ENCODE peak calls at places on chromosomes 16 and 17, in seven cellular contexts. One of them, this sample, is unnamed.
A peak's percentile ranks its signal among the peaks of the same experiment; 100 is the strongest.

GRCh38 chr16:23333034-23333579 is 31.0 kb downstream of the SCNN1B start:
- DNase-seq in H9: no peak
- DNase-seq in neuronal stem cell: no peak
- DNase-seq in IMR-90: no peak
- DNase-seq in H1: no peak
- DNase-seq in mesenchymal stem cell: no peak
- DNase-seq in trophoblast cell: no peak
- DNase-seq in this sample: no peak

GRCh38 chr16:28210979-28211505 is 723 bp downstream of the XPO6 start:
- DNase-seq in neuronal stem cell: peak; percentile 11
- DNase-seq in IMR-90: peak; percentile 75
- DNase-seq in H1: peak; percentile 54
- DNase-seq in mesenchymal stem cell: peak; percentile 82
- DNase-seq in H9: no peak
- DNase-seq in trophoblast cell: peak; percentile 75
- DNase-seq in this sample: peak; percentile 59

GRCh38 chr16:31141489-31142108 is 6.1 kb upstream of the PRSS8 start:
- DNase-seq in H9: peak; percentile 54
- DNase-seq in IMR-90: peak; percentile 84
- DNase-seq in trophoblast cell: no peak
- DNase-seq in mesenchymal stem cell: peak; percentile 89
- DNase-seq in neuronal stem cell: no peak
- DNase-seq in H1: no peak
- DNase-seq in this sample: no peak

GRCh38 chr16:11225677-11226549 is 30.1 kb downstream of the SOCS1 start:
- DNase-seq in H1: no peak
- DNase-seq in H9: no peak
- DNase-seq in neuronal stem cell: no peak
- DNase-seq in trophoblast cell: no peak
- DNase-seq in IMR-90: no peak
- DNase-seq in mesenchymal stem cell: no peak
- DNase-seq in this sample: no peak

GRCh38 chr16:20610192-20610891 is 34.2 kb upstream of the ACSM2B start:
- DNase-seq in IMR-90: no peak
- DNase-seq in mesenchymal stem cell: no peak
- DNase-seq in H1: no peak
- DNase-seq in trophoblast cell: no peak
- DNase-seq in neuronal stem cell: no peak
- DNase-seq in H9: no peak
- DNase-seq in this sample: no peak

GRCh38 chr16:6926762-6927161 is 405.9 kb upstream of the RBFOX1 start:
- DNase-seq in H1: peak; percentile 46
- DNase-seq in mesenchymal stem cell: no peak
- DNase-seq in H9: peak; percentile 56
- DNase-seq in trophoblast cell: peak; percentile 66
- DNase-seq in IMR-90: no peak
- DNase-seq in neuronal stem cell: no peak
- DNase-seq in this sample: peak; percentile 90

GRCh38 chr17:2068589-2069051 is 13.7 kb downstream of the HIC1 start:
- DNase-seq in trophoblast cell: no peak
- DNase-seq in neuronal stem cell: no peak
- DNase-seq in mesenchymal stem cell: peak; percentile 80
- DNase-seq in H9: no peak
- DNase-seq in H1: no peak
- DNase-seq in IMR-90: peak; percentile 90
- DNase-seq in this sample: no peak

GRCh38 chr16:63324306-63324705 is 1288.1 kb upstream of the CDH8 start:
- DNase-seq in IMR-90: no peak
- DNase-seq in trophoblast cell: no peak
- DNase-seq in mesenchymal stem cell: no peak
- DNase-seq in H9: no peak
- DNase-seq in neuronal stem cell: no peak
- DNase-seq in H1: no peak
- DNase-seq in this sample: no peak

GRCh38 chr17:3963214-3964201 is 729 bp downstream of the ATP2A3 start:
- DNase-seq in IMR-90: no peak
- DNase-seq in mesenchymal stem cell: no peak
- DNase-seq in H9: no peak
- DNase-seq in H1: peak; percentile 71
- DNase-seq in neuronal stem cell: no peak
- DNase-seq in trophoblast cell: no peak
- DNase-seq in this sample: no peak

GRCh38 chr16:8756755-8757154 is 40.7 kb downstream of the TMEM186 start:
- DNase-seq in neuronal stem cell: no peak
- DNase-seq in H9: no peak
- DNase-seq in IMR-90: no peak
- DNase-seq in mesenchymal stem cell: no peak
- DNase-seq in trophoblast cell: peak; percentile 23
- DNase-seq in H1: no peak
- DNase-seq in this sample: no peak

GRCh38 chr17:69486779-69487637 is 72.5 kb downstream of the MAP2K6 start:
- DNase-seq in H1: no peak
- DNase-seq in mesenchymal stem cell: no peak
- DNase-seq in H9: no peak
- DNase-seq in IMR-90: no peak
- DNase-seq in neuronal stem cell: no peak
- DNase-seq in trophoblast cell: no peak
- DNase-seq in this sample: no peak

GRCh38 chr17:69489303-69489702 is 74.8 kb downstream of the MAP2K6 start:
- DNase-seq in neuronal stem cell: no peak
- DNase-seq in H1: no peak
- DNase-seq in IMR-90: no peak
- DNase-seq in H9: no peak
- DNase-seq in trophoblast cell: no peak
- DNase-seq in mesenchymal stem cell: no peak
- DNase-seq in this sample: no peak

GRCh38 chr17:69492410-69493071 is 78.0 kb downstream of the MAP2K6 start:
- DNase-seq in neuronal stem cell: no peak
- DNase-seq in mesenchymal stem cell: peak; percentile 78
- DNase-seq in H9: peak; percentile 88
- DNase-seq in trophoblast cell: peak; percentile 86
- DNase-seq in IMR-90: peak; percentile 88
- DNase-seq in H1: no peak
- DNase-seq in this sample: peak; percentile 95
- H3K4ac ChIP-seq in neuronal stem cell: no peak overlapping the region
- H3K4ac ChIP-seq in mesenchymal stem cell: no peak overlapping the region
- H3K4ac ChIP-seq in H9: no peak overlapping the region
- H3K4ac ChIP-seq in trophoblast cell: no peak overlapping the region
- H3K4ac ChIP-seq in IMR-90: no peak overlapping the region
- H3K4ac ChIP-seq in H1: no peak overlapping the region
- H3K4ac ChIP-seq in this sample: no peak overlapping the region

DNA sequence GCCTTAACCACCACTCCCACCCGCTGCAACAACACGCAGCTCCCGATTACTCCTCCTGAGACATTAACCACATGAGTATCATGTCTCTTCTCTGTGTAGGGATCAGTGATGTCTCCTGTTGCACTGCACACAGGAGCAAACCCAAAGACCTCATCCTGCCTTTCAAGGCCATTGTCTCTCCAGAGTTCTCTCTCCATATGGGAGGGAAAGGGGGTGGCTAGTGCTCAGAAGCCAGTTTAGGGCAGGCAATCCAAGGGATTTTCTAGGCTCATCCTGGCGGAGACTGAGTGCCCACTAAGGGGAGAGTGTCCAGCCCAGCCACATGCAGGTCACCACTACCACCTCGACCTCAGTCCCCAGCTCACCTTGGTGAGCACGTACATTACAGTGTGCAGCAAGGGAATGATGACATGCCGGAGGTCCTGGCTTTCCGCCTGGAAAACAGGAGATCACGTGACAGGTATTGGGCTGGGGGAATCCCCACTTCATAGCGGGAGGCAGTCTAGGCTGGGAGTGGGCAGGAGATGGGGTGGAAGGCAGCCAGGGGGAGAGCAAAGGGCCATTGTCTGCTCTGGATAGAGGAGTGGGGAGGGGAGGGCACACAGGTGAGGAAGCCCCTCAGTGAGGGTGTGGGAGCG is 29.9 kb downstream of the PIK3R6 start:
- DNase-seq in neuronal stem cell: no peak
- DNase-seq in H1: peak; percentile 44
- DNase-seq in mesenchymal stem cell: no peak
- DNase-seq in IMR-90: no peak
- DNase-seq in trophoblast cell: no peak
- DNase-seq in H9: no peak
- DNase-seq in this sample: no peak
- H3K4me2 ChIP-seq in neuronal stem cell: no peak overlapping the region
- H3K4me2 ChIP-seq in H1: peak overlapping the region; percentile 16
- H3K4me2 ChIP-seq in mesenchymal stem cell: no peak overlapping the region
- H3K4me2 ChIP-seq in IMR-90: no peak overlapping the region
- H3K4me2 ChIP-seq in trophoblast cell: no peak overlapping the region
- H3K4me2 ChIP-seq in H9: no peak overlapping the region
- H3K4me2 ChIP-seq in this sample: no peak overlapping the region

GRCh38 chr16:778909-779527 is 9.2 kb downstream of the RPUSD1 start:
- DNase-seq in trophoblast cell: no peak
- DNase-seq in neuronal stem cell: no peak
- DNase-seq in H9: no peak
- DNase-seq in IMR-90: no peak
- DNase-seq in mesenchymal stem cell: no peak
- DNase-seq in H1: no peak
- DNase-seq in this sample: no peak

GRCh38 chr16:778447-778846 is 9.7 kb downstream of the RPUSD1 start:
- DNase-seq in mesenchymal stem cell: no peak
- DNase-seq in trophoblast cell: no peak
- DNase-seq in IMR-90: no peak
- DNase-seq in H1: no peak
- DNase-seq in H9: no peak
- DNase-seq in neuronal stem cell: no peak
- DNase-seq in this sample: no peak

GRCh38 chr16:775236-775796 is 12.9 kb downstream of the RPUSD1 start:
- DNase-seq in mesenchymal stem cell: no peak
- DNase-seq in H1: no peak
- DNase-seq in trophoblast cell: no peak
- DNase-seq in IMR-90: no peak
- DNase-seq in neuronal stem cell: no peak
- DNase-seq in H9: no peak
- DNase-seq in this sample: no peak

GRCh38 chr16:777826-778225 is 10.4 kb downstream of the RPUSD1 start:
- DNase-seq in H9: no peak
- DNase-seq in trophoblast cell: peak; percentile 43
- DNase-seq in H1: no peak
- DNase-seq in IMR-90: peak; percentile 19
- DNase-seq in mesenchymal stem cell: peak; percentile 17
- DNase-seq in neuronal stem cell: no peak
- DNase-seq in this sample: peak; percentile 41

DNA sequence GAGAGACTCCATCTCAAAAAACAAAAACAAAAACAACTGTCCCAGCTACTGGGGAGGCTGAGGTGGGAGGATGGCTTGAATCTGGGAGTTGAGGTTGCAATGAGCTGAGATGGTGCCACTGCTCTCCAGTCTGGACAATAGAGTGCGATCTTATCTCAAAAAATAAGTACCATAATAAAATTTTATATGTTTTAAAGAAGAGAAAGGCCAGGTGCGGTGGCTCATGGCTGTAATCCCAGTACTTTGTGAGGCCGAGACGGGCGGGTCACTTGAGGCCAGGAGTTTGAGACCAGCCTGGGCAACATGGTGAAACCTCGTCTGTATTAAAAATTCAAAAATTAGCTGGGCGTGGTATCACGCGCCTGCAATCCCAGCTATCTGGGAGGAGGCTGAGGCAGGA is 11.4 kb downstream of the RPUSD1 start:
- DNase-seq in H9: no peak
- DNase-seq in trophoblast cell: no peak
- DNase-seq in IMR-90: no peak
- DNase-seq in H1: no peak
- DNase-seq in mesenchymal stem cell: no peak
- DNase-seq in neuronal stem cell: no peak
- DNase-seq in this sample: no peak
- H3K23ac ChIP-seq in H9: no peak overlapping the region
- H3K23ac ChIP-seq in trophoblast cell: no peak overlapping the region
- H3K23ac ChIP-seq in IMR-90: no peak overlapping the region
- H3K23ac ChIP-seq in H1: no peak overlapping the region
- H3K23ac ChIP-seq in mesenchymal stem cell: no peak overlapping the region
- H3K23ac ChIP-seq in neuronal stem cell: no peak overlapping the region
- H3K23ac ChIP-seq in this sample: no peak overlapping the region

GRCh38 chr16:87824016-87824990 is 45.0 kb downstream of the SLC7A5 start:
- DNase-seq in mesenchymal stem cell: no peak
- DNase-seq in neuronal stem cell: no peak
- DNase-seq in H9: no peak
- DNase-seq in IMR-90: no peak
- DNase-seq in trophoblast cell: no peak
- DNase-seq in H1: no peak
- DNase-seq in this sample: no peak
- H3K4ac ChIP-seq in mesenchymal stem cell: no peak overlapping the region
- H3K4ac ChIP-seq in neuronal stem cell: no peak overlapping the region
- H3K4ac ChIP-seq in H9: no peak overlapping the region
- H3K4ac ChIP-seq in IMR-90: no peak overlapping the region
- H3K4ac ChIP-seq in trophoblast cell: no peak overlapping the region
- H3K4ac ChIP-seq in H1: no peak overlapping the region
- H3K4ac ChIP-seq in this sample: peak overlapping the region; percentile 19

GRCh38 chr17:66707051-66707450 is 127.9 kb upstream of the CACNG5 start:
- DNase-seq in IMR-90: no peak
- DNase-seq in H9: peak; percentile 5
- DNase-seq in mesenchymal stem cell: no peak
- DNase-seq in trophoblast cell: no peak
- DNase-seq in neuronal stem cell: peak; percentile 21
- DNase-seq in H1: no peak
- DNase-seq in this sample: no peak
- H3K4me2 ChIP-seq in IMR-90: no peak overlapping the region
- H3K4me2 ChIP-seq in H9: no peak overlapping the region
- H3K4me2 ChIP-seq in mesenchymal stem cell: no peak overlapping the region
- H3K4me2 ChIP-seq in trophoblast cell: no peak overlapping the region
- H3K4me2 ChIP-seq in neuronal stem cell: no peak overlapping the region
- H3K4me2 ChIP-seq in H1: no peak overlapping the region
- H3K4me2 ChIP-seq in this sample: no peak overlapping the region

This sample was measured in mesendoderm.